ENCODE peak calls at places on chromosomes 3 and 15, in five cellular contexts. O is Panc1, K is suprapubic skin, E is endodermal cell, G is OCI-LY7. P is an unnamed sample.
A peak's percentile ranks its signal among the peaks of the same experiment; 100 is the strongest.

GRCh38 chr3:134314588-134315285 is 59.5 kb downstream of the AMOTL2 start:
- DNase-seq in O (no peak), K (peak; percentile 57), E (peak; percentile 55), G (no peak), P (no peak)

GRCh38 chr3:31305324-31305723 is 227.4 kb upstream of the STT3B start:
- DNase-seq in O (no peak), K (no peak), E (no peak), G (no peak), P (no peak)

GRCh38 chr3:10583798-10584708 is 78.7 kb upstream of the ATP2B2 start:
- DNase-seq in O (no peak), K (no peak), E (no peak), G (no peak), P (no peak)

GRCh38 chr15:98003528-98003927 is 43.0 kb downstream of the ARRDC4 start:
- DNase-seq in O (no peak), K (no peak), E (no peak), G (no peak), P (no peak)

GRCh38 chr3:101065962-101066361 is 72.7 kb upstream of the ABI3BP start:
- DNase-seq in O (no peak), K (no peak), E (no peak), G (no peak), P (peak; percentile 88)

GRCh38 chr3:45178131-45179023 is 32.2 kb upstream of the CDCP1 start:
- DNase-seq in O (no peak), K (no peak), E (no peak), G (no peak), P (peak; percentile 20)

GRCh38 chr3:175456496-175456895 is 597.4 kb downstream of the NAALADL2 start:
- DNase-seq in O (no peak), K (no peak), E (no peak), G (no peak), P (peak; percentile 67)

GRCh38 chr3:171640520-171641412 is 169.5 kb downstream of the PLD1 start:
- DNase-seq in O (no peak), K (no peak), E (peak; percentile 59), G (no peak), P (peak; percentile 17)

GRCh38 chr3:28844688-28845324 is 436.1 kb upstream of the RBMS3 start:
- DNase-seq in O (no peak), K (no peak), E (no peak), G (no peak), P (no peak)

GRCh38 chr15:37028609-37029287 is 71.6 kb downstream of the MEIS2 start:
- DNase-seq in O (no peak), K (no peak), E (no peak), G (no peak), P (peak; percentile 80)

GRCh38 chr3:97705739-97706138 is 58.8 kb upstream of the ARL6 start:
- DNase-seq in O (no peak), K (no peak), E (no peak), G (no peak), P (no peak)

GRCh38 chr3:32818431-32819085 is 761 bp downstream of the TRIM71 start:
- DNase-seq in O (no peak), K (no peak), E (peak; percentile 60), G (no peak), P (no peak)
- H3K4me3 ChIP-seq in O (no peak overlapping the region), K (peak overlapping the region; percentile 56), E (peak overlapping the region; percentile 91), G (no peak overlapping the region), P (no peak overlapping the region)

GRCh38 chr15:82809308-82810060 is at the start of gene WHAMM:
- DNase-seq in O (peak; percentile 93), K (peak; percentile 100), E (peak; percentile 98), G (peak; percentile 97), P (peak; percentile 99)
- H3K4me3 ChIP-seq in O (peak within 1 kb of the TSS; percentile 90), K (peak within 1 kb of the TSS; percentile 94), E (peak within 1 kb of the TSS; percentile 88), G (peak within 1 kb of the TSS; percentile 95), P (peak within 1 kb of the TSS; percentile 89)

DNA sequence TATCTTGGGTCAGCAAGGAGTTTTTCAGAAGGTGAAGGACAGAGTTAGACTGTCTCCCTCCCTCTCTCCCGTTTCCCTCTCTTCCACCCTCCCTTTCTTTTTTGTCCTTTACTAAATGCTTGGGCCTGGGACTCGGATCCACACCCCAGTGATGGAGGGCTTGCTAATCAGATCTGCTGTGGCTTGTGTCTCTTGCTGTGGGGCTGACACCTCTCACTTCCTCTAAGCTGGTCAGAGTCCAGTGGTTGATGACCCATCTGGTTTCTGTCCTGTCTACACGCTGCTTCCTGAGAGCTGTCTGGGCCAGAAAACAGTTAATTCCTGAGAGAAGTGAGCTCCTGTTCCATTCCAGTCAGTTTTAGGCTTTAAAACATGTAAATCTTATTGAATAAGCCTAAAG is 849 bp downstream of the TRAK1 start:
- DNase-seq in O (no peak), K (no peak), E (no peak), G (no peak), P (no peak)
- H3K4me3 ChIP-seq in O (no peak overlapping the region), K (peak overlapping the region; percentile 42), E (peak overlapping the region; percentile 36), G (no peak overlapping the region), P (peak overlapping the region; percentile 35)

GRCh38 chr15:80455051-80455648 is 51.0 kb downstream of the ARNT2 start:
- DNase-seq in O (no peak), K (no peak), E (no peak), G (no peak), P (no peak)
- H3K4me3 ChIP-seq in O (no peak overlapping the region), K (no peak overlapping the region), E (no peak overlapping the region), G (no peak overlapping the region), P (no peak overlapping the region)

GRCh38 chr15:29819979-29820801 is 2.1 kb downstream of the TJP1 start:
- DNase-seq in O (no peak), K (no peak), E (no peak), G (no peak), P (no peak)
- H3K4me3 ChIP-seq in O (peak overlapping the region; percentile 86), K (peak overlapping the region; percentile 80), E (peak overlapping the region; percentile 96), G (no peak overlapping the region), P (peak overlapping the region; percentile 66)

GRCh38 chr15:85495542-85495941 is 115.1 kb downstream of the AKAP13 start:
- DNase-seq in O (no peak), K (no peak), E (no peak), G (no peak), P (no peak)

GRCh38 chr15:85493258-85493657 is 112.9 kb downstream of the AKAP13 start:
- DNase-seq in O (no peak), K (no peak), E (no peak), G (no peak), P (no peak)

GRCh38 chr15:85495096-85495495 is 114.7 kb downstream of the AKAP13 start:
- DNase-seq in O (no peak), K (no peak), E (no peak), G (no peak), P (no peak)

GRCh38 chr15:85496146-85496545 is 115.7 kb downstream of the AKAP13 start:
- DNase-seq in O (no peak), K (no peak), E (no peak), G (no peak), P (no peak)

GRCh38 chr15:85494035-85494793 is 113.8 kb downstream of the AKAP13 start:
- DNase-seq in O (peak; percentile 81), K (no peak), E (no peak), G (no peak), P (peak; percentile 86)
- H3K4me3 ChIP-seq in O (no peak overlapping the region), K (no peak overlapping the region), E (no peak overlapping the region), G (no peak overlapping the region), P (no peak overlapping the region)

P was measured in foreskin fibroblast.